ENCODE peak calls at places on chromosomes 16 and 17, in five cellular contexts. W is heart left ventricle, H is IMR-90, Z is upper lobe of right lung, M is uterus. L is an unnamed sample.

GRCh38 chr17:74525781-74526288 is 5.4 kb downstream of the CD300LB start:
- DNase-seq in W (no peak), Z (no peak), M (no peak), H (no peak), L (no peak)

GRCh38 chr17:29968271-29968670 is 26.8 kb downstream of the EFCAB5 start:
- DNase-seq in H (peak; percentile 23), Z (no peak), M (no peak), W (no peak), L (no peak)

GRCh38 chr16:22428654-22429053 is 54.2 kb upstream of the CDR2 start:
- DNase-seq in M (no peak), Z (no peak), W (no peak), H (no peak), L (no peak)

GRCh38 chr17:75277664-75278071 is 6.6 kb upstream of the MIF4GD start:
- DNase-seq in H (peak; percentile 32), Z (no peak), M (no peak), W (no peak), L (no peak)

GRCh38 chr17:16269658-16270057 is 52.6 kb downstream of the PIGL start:
- DNase-seq in H (peak; percentile 87), W (no peak), M (no peak), Z (no peak), L (no peak)

GRCh38 chr16:30064746-30065111 is 831 bp upstream of the ALDOA start:
- DNase-seq in Z (peak; percentile 72), M (peak; percentile 42), W (no peak), H (no peak), L (no peak)

GRCh38 chr17:50087246-50087911 is 7.8 kb upstream of the PDK2 start:
- DNase-seq in Z (peak; percentile 81), W (peak; percentile 71), M (peak; percentile 71), H (peak; percentile 72), L (peak; percentile 74)

GRCh38 chr16:84947022-84947421 is 64.3 kb downstream of the ZDHHC7 start:
- DNase-seq in M (peak; percentile 79), Z (no peak), W (no peak), H (no peak), L (peak; percentile 76)

GRCh38 chr16:17431012-17431411 is 39.7 kb downstream of the XYLT1 start:
- DNase-seq in M (no peak), H (peak; percentile 25), Z (no peak), W (no peak), L (no peak)

GRCh38 chr17:50479522-50480141 is 972 bp downstream of the RSAD1 start:
- DNase-seq in M (peak; percentile 66), H (peak; percentile 78), W (peak; percentile 85), Z (peak; percentile 90), L (peak; percentile 85)

GRCh38 chr17:50667259-50668024 is 32.8 kb downstream of the ABCC3 start:
- DNase-seq in W (no peak), Z (no peak), H (no peak), M (no peak), L (no peak)

GRCh38 chr17:1754430-1755112 is 7.3 kb upstream of the SERPINF1 start:
- DNase-seq in W (no peak), H (no peak), Z (peak; percentile 68), M (no peak), L (no peak)

GRCh38 chr17:39652635-39653315 is 12.4 kb upstream of the TCAP start:
- DNase-seq in Z (no peak), H (no peak), W (no peak), M (no peak), L (no peak)

GRCh38 chr16:57372372-57373116 is at the start of gene CX3CL1:
- DNase-seq in M (peak; percentile 68), W (no peak), Z (peak; percentile 70), H (peak; percentile 39), L (peak; percentile 78)

GRCh38 chr17:57541472-57542394 is 203.4 kb downstream of the CCDC182 start:
- DNase-seq in W (peak; percentile 90), M (peak; percentile 83), H (peak; percentile 50), Z (no peak), L (no peak)

GRCh38 chr17:57925361-57925990 is 29.7 kb downstream of the CUEDC1 start:
- DNase-seq in H (no peak), M (no peak), W (no peak), Z (no peak), L (no peak)

GRCh38 chr17:62995377-62995885 is 29.4 kb downstream of the TANC2 start:
- DNase-seq in H (peak; percentile 43), Z (no peak), W (no peak), M (no peak), L (peak; percentile 36)

GRCh38 chr16:5001571-5001970 is 32.2 kb downstream of the NAGPA start:
- DNase-seq in W (no peak), M (no peak), Z (no peak), H (no peak), L (no peak)

GRCh38 chr17:15351925-15352324 is 10.5 kb upstream of the TEKT3 start:
- DNase-seq in W (no peak), H (peak; percentile 88), Z (no peak), M (peak; percentile 73), L (no peak)

GRCh38 chr16:51755039-51755501 is 604.0 kb upstream of the SALL1 start:
- DNase-seq in M (no peak), W (no peak), Z (no peak), H (no peak), L (no peak)

GRCh38 chr17:7673239-7673638 is 14.1 kb downstream of the TP53 start:
- DNase-seq in H (no peak), Z (no peak), W (no peak), M (no peak), L (no peak)

GRCh38 chr17:80319262-80319998 is 58.8 kb downstream of the RNF213 start:
- DNase-seq in M (no peak), W (no peak), H (no peak), Z (peak; percentile 41), L (no peak)

GRCh38 chr17:49730078-49730786 is 22.5 kb upstream of the SLC35B1 start:
- DNase-seq in W (peak; percentile 92), H (peak; percentile 88), M (peak; percentile 90), Z (no peak), L (peak; percentile 41)

GRCh38 chr17:7713782-7714181 is 3.8 kb upstream of the DNAH2 start:
- DNase-seq in W (no peak), H (no peak), M (no peak), Z (no peak), L (no peak)

GRCh38 chr17:82668631-82669099 is 20.4 kb upstream of the WDR45B start:
- DNase-seq in M (no peak), W (peak; percentile 79), H (peak; percentile 44), Z (peak; percentile 89), L (peak; percentile 74)

DNA sequence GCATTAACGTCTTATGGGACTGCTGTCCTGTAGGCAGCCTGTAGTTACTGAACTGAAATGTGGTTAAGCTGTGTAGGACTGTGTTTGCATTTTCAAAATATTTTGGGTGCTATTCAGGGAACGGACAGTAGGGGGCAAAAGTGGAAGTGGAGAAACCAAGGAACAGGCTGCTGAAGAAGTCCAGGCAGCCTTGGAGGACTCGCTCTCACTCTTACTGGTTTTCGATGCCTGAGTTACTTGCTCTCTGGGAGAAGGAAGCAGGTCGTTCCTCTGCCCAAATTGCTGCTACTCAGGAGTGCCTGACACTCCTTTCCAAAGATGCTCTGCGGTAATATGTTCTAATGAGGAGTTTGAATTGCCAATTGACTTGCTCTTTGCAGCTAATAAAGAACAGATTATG is 64.5 kb upstream of the RBFOX1 start:
- DNase-seq in W (no peak), H (no peak), Z (no peak), M (no peak), L (peak; percentile 46)
- TF ChIP-seq CTCF in W (peak; percentile 67), H (no peak), Z (peak; percentile 53), M (peak; percentile 14), L (peak; percentile 49)

GRCh38 chr16:24010440-24011089 is 174.8 kb downstream of the PRKCB start:
- DNase-seq in M (peak; percentile 70), H (peak; percentile 65), Z (peak; percentile 79), W (peak; percentile 59), L (peak; percentile 73)
- H3K4me3 ChIP-seq in M (no peak overlapping the region), H (no peak overlapping the region), Z (no peak overlapping the region), W (no peak overlapping the region), L (no peak overlapping the region)

GRCh38 chr16:80958284-80958683 is 48.4 kb downstream of the CMC2 start:
- DNase-seq in M (no peak), Z (no peak), H (no peak), W (no peak), L (no peak)
- H3K9me3 ChIP-seq in M (no peaks in the 10 kb centered on the region), Z (no peaks in the 10 kb centered on the region), H (no peaks in the 10 kb centered on the region), W (peaks cover 21% of the 10 kb centered on the region), L (peaks cover 32% of the 10 kb centered on the region)

GRCh38 chr16:67857547-67858233 is 10.2 kb upstream of the CENPT start:
- DNase-seq in Z (peak; percentile 84), H (peak; percentile 92), W (peak; percentile 91), M (peak; percentile 82), L (peak; percentile 60)

GRCh38 chr16:67856927-67857546 is 9.5 kb upstream of the CENPT start:
- DNase-seq in Z (no peak), H (no peak), W (no peak), M (no peak), L (no peak)

GRCh38 chr16:67860589-67861398 is 12.1 kb upstream of the EDC4 start:
- DNase-seq in M (no peak), W (no peak), H (peak; percentile 64), Z (no peak), L (no peak)

GRCh38 chr16:67855789-67856188 is 8.3 kb upstream of the CENPT start:
- DNase-seq in W (peak; percentile 51), M (no peak), H (no peak), Z (no peak), L (no peak)

GRCh38 chr16:67858448-67858993 is 11.0 kb upstream of the CENPT start:
- DNase-seq in M (no peak), W (peak; percentile 39), H (no peak), Z (no peak), L (no peak)
- TF ChIP-seq CTCF in M (no peak), W (no peak), H (no peak), Z (no peak), L (no peak)

GRCh38 chr17:78324391-78325075 is 35.3 kb downstream of the SOCS3 start:
- DNase-seq in Z (no peak), M (peak; percentile 85), W (peak; percentile 92), H (peak; percentile 89), L (peak; percentile 67)
- H3K4me3 ChIP-seq in Z (no peak overlapping the region), M (no peak overlapping the region), W (peak overlapping the region; percentile 30), H (no peak overlapping the region), L (no peak overlapping the region)